ENCODE peak calls at places on chromosomes 11 and 22, in five cellular contexts. J, N, C, L and F are unnamed samples.

GRCh38 chr11:30225642-30226041 is 5.2 kb upstream of the FSHB start:
- DNase-seq in J (no peak), L (peak; percentile 5), N (no peak), C (no peak), F (no peak)

GRCh38 chr22:41521166-41521565 is 23.1 kb downstream of the POLR3H start:
- DNase-seq in N (no peak), J (no peak), C (no peak), L (no peak), F (no peak)

GRCh38 chr11:75342966-75343870 is 8.2 kb downstream of the ARRB1 start:
- DNase-seq in C (no peak), L (peak; percentile 53), N (peak; percentile 87), J (no peak), F (peak; percentile 74)

GRCh38 chr11:105696000-105696399 is 86.1 kb downstream of the GRIA4 start:
- DNase-seq in C (no peak), L (no peak), J (no peak), N (no peak), F (no peak)

GRCh38 chr11:2127357-2127971 is 11.7 kb downstream of the IGF2 start:
- DNase-seq in N (no peak), C (no peak), J (no peak), L (no peak), F (no peak)

GRCh38 chr11:119373917-119374631 is 7.4 kb downstream of the USP2 start:
- DNase-seq in C (peak; percentile 75), J (peak; percentile 41), L (peak; percentile 89), N (peak; percentile 74), F (peak; percentile 86)

GRCh38 chr11:74559110-74559933 is 33.1 kb upstream of the POLD3 start:
- DNase-seq in L (no peak), N (no peak), C (no peak), J (no peak), F (no peak)

GRCh38 chr22:47215851-47216250 is 453.4 kb downstream of the TBC1D22A start:
- DNase-seq in C (no peak), L (no peak), J (no peak), N (no peak), F (peak; percentile 3)

GRCh38 chr11:92707173-92707619 is 262.3 kb upstream of the MTNR1B start:
- DNase-seq in L (peak; percentile 14), J (no peak), N (no peak), C (no peak), F (no peak)

GRCh38 chr11:7520981-7521487 is 7.2 kb downstream of the PPFIBP2 start:
- DNase-seq in J (no peak), N (no peak), L (no peak), C (no peak), F (no peak)

GRCh38 chr11:80958414-80958813 is 1517.6 kb upstream of the TENM4 start:
- DNase-seq in C (peak; percentile 25), L (no peak), N (no peak), J (no peak), F (no peak)

GRCh38 chr11:18853086-18853720 is 61.6 kb upstream of the PTPN5 start:
- DNase-seq in N (no peak), J (peak; percentile 1), C (peak; percentile 10), L (peak; percentile 69), F (no peak)

GRCh38 chr11:120197977-120198376 is 12.9 kb upstream of the OAF start:
- DNase-seq in J (no peak), N (no peak), C (no peak), L (peak; percentile 41), F (no peak)

GRCh38 chr11:130513132-130513531 is 64.7 kb downstream of the ADAMTS15 start:
- DNase-seq in C (no peak), J (no peak), L (no peak), N (no peak), F (peak; percentile 53)

GRCh38 chr22:24155597-24156145 is 25.6 kb upstream of the SUSD2 start:
- DNase-seq in J (peak; percentile 45), C (peak; percentile 25), N (peak; percentile 81), L (peak; percentile 80), F (peak; percentile 78)

GRCh38 chr22:19039796-19040580 is 82.2 kb downstream of the DGCR2 start:
- DNase-seq in J (no peak), N (no peak), C (no peak), L (no peak), F (no peak)

GRCh38 chr11:91158297-91158696 is 935.4 kb upstream of the CHORDC1 start:
- DNase-seq in N (no peak), J (no peak), C (no peak), L (no peak), F (no peak)

GRCh38 chr11:113664981-113665710 is 41.0 kb downstream of the TMPRSS5 start:
- DNase-seq in J (no peak), L (no peak), C (no peak), N (no peak), F (peak; percentile 41)

GRCh38 chr11:102197759-102198158 is 87.5 kb downstream of the YAP1 start:
- DNase-seq in J (no peak), L (peak; percentile 91), N (no peak), C (no peak), F (no peak)

DNA sequence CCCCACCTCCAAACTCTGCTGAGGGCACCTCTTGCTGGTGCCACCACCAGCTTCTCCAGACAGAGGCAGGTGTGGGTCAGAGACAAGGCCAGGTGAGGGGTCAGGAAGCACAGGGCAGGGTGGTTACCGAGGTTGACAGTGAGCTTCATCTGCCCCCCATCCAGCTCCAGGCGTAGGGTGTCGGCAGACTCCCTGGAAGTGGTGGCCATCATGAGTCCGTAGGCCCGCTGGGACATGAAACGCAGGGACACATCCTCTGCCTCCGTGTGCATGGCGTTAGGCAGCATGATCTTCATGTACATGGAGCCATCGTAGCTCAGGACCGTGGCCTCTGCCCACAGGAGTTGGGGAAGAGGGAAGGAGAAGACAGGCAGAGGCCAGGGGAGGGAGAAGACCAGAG is 62.8 kb downstream of the NRXN2 start:
- DNase-seq in L (no peak), J (no peak), C (no peak), N (no peak), F (no peak)
- H3K27ac ChIP-seq in L (no peak overlapping the region), J (no peak overlapping the region), C (no peak overlapping the region), N (no peak overlapping the region), F (no peak overlapping the region)

GRCh38 chr11:86035920-86036319 is 33.0 kb downstream of the PICALM start:
- DNase-seq in N (no peak), J (no peak), C (no peak), L (no peak), F (no peak)

GRCh38 chr11:86041975-86042378 is 26.9 kb downstream of the PICALM start:
- DNase-seq in N (peak; percentile 74), J (peak; percentile 76), C (peak; percentile 91), L (peak; percentile 88), F (peak; percentile 81)

GRCh38 chr11:86037743-86038142 is 31.1 kb downstream of the PICALM start:
- DNase-seq in J (no peak), L (no peak), C (no peak), N (no peak), F (no peak)

GRCh38 chr11:86040919-86041318 is 28.0 kb downstream of the PICALM start:
- DNase-seq in N (no peak), J (no peak), L (no peak), C (no peak), F (no peak)

DNA sequence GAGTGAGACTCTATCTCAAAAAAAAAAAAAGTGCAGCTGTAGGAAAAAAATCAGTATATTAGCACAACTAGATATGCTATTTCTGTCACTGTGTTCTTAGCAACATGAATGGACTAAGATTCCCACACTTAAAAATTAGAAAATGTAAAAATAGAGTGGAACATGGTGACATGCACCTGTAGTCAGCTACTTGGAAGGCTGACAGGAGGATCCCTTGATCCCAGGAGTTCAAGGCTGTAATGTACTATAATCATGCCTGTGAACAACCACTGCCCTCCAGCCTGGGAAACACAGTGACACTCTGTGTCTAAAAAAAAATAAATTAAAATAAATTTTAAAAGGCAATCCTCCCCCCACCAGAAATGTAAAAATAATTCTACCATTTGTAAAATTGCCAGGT is 29.8 kb downstream of the PICALM start:
- DNase-seq in N (no peak), J (no peak), C (no peak), L (no peak), F (no peak)
- H3K27ac ChIP-seq in N (no peak overlapping the region), J (no peak overlapping the region), C (no peak overlapping the region), L (no peak overlapping the region), F (no peak overlapping the region)

GRCh38 chr22:34493471-34493870 is 572.5 kb upstream of the ISX start:
- DNase-seq in N (no peak), C (no peak), J (no peak), L (no peak), F (no peak)
- H3K27ac ChIP-seq in N (no peak overlapping the region), C (no peak overlapping the region), J (no peak overlapping the region), L (no peak overlapping the region), F (no peak overlapping the region)

GRCh38 chr22:45254388-45254787 is 13.7 kb upstream of the KIAA0930 start:
- DNase-seq in C (no peak), L (no peak), N (no peak), J (no peak), F (no peak)

GRCh38 chr22:45253039-45253641 is 12.4 kb upstream of the KIAA0930 start:
- DNase-seq in C (no peak), L (no peak), J (no peak), N (no peak), F (no peak)

GRCh38 chr22:45248832-45249561 is 8.3 kb upstream of the KIAA0930 start:
- DNase-seq in L (no peak), N (no peak), C (no peak), J (no peak), F (no peak)

GRCh38 chr22:45254789-45255261 is 14.1 kb upstream of the KIAA0930 start:
- DNase-seq in C (no peak), J (no peak), L (no peak), N (no peak), F (no peak)

DNA sequence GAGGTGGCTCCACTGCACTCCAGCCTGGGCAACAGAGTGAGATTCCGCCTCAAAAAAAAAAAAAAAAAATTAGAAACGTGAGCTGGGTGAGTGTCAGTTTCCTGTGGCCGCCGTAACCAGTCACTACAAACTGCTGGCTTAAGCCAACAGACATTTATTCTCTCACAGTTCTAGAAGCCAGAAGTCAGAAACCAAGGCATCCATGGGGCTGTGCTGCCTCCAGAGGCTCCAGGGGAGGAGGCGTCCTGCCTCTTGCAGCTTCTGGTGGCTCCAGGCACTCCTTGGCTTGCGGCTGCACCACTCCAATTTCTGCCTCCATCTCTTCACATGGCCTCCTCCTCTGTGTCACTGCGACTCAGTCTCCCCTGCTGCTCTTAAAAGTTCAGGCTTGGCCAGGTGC is 11.1 kb upstream of the KIAA0930 start:
- DNase-seq in N (no peak), J (no peak), C (no peak), L (no peak), F (no peak)
- H3K27ac ChIP-seq in N (no peak overlapping the region), J (no peak overlapping the region), C (no peak overlapping the region), L (no peak overlapping the region), F (no peak overlapping the region)

GRCh38 chr22:39937881-39938280 is 22.3 kb upstream of the TMA7B start:
- DNase-seq in N (no peak), C (no peak), J (peak; percentile 67), L (no peak), F (no peak)
- H3K27ac ChIP-seq in N (no peak overlapping the region), C (no peak overlapping the region), J (peak overlapping the region; percentile 53), L (no peak overlapping the region), F (no peak overlapping the region)